ENCODE peak calls at places on chromosome 21, in four cellular contexts. One of them, this sample, is unnamed.

GRCh38 chr21:46324390-46325072 is 575 bp downstream of the PCNT start:
- DNase-seq in prostate gland: peak
- DNase-seq in HCT116: peak
- DNase-seq in IMR-90: peak
- DNase-seq in this sample: peak

GRCh38 chr21:38643404-38644023 is 145.2 kb upstream of the ERG start:
- DNase-seq in prostate gland: no peak
- DNase-seq in HCT116: no peak
- DNase-seq in IMR-90: no peak
- DNase-seq in this sample: no peak

GRCh38 chr21:20739421-20739820 is 258.8 kb upstream of the NCAM2 start:
- DNase-seq in prostate gland: no peak
- DNase-seq in HCT116: no peak
- DNase-seq in IMR-90: no peak
- DNase-seq in this sample: peak

GRCh38 chr21:16309250-16309971 is 579.6 kb downstream of the USP25 start:
- DNase-seq in prostate gland: no peak
- DNase-seq in HCT116: no peak
- DNase-seq in IMR-90: no peak
- DNase-seq in this sample: no peak

GRCh38 chr21:19420607-19421006 is 1017.0 kb upstream of the TMPRSS15 start:
- DNase-seq in prostate gland: no peak
- DNase-seq in HCT116: no peak
- DNase-seq in IMR-90: no peak
- DNase-seq in this sample: no peak

GRCh38 chr21:17819878-17820232 is 699 bp upstream of the C21orf91 start:
- DNase-seq in prostate gland: no peak
- DNase-seq in HCT116: no peak
- DNase-seq in IMR-90: peak
- DNase-seq in this sample: no peak

GRCh38 chr21:16241021-16241420 is 511.2 kb downstream of the USP25 start:
- DNase-seq in prostate gland: no peak
- DNase-seq in HCT116: no peak
- DNase-seq in IMR-90: no peak
- DNase-seq in this sample: no peak

GRCh38 chr21:45887121-45887611 is 94.4 kb upstream of the COL6A1 start:
- DNase-seq in prostate gland: no peak
- DNase-seq in HCT116: no peak
- DNase-seq in IMR-90: no peak
- DNase-seq in this sample: no peak

GRCh38 chr21:28215214-28215954 is 777.3 kb downstream of the LTN1 start:
- DNase-seq in prostate gland: no peak
- DNase-seq in HCT116: no peak
- DNase-seq in IMR-90: peak
- DNase-seq in this sample: no peak

GRCh38 chr21:45575993-45576837 is 34.0 kb upstream of the SLC19A1 start:
- DNase-seq in prostate gland: no peak
- DNase-seq in HCT116: no peak
- DNase-seq in IMR-90: no peak
- DNase-seq in this sample: no peak

GRCh38 chr21:25370311-25370744 is 237.0 kb downstream of the MRPL39 start:
- DNase-seq in prostate gland: no peak
- DNase-seq in HCT116: no peak
- DNase-seq in IMR-90: peak
- DNase-seq in this sample: no peak

GRCh38 chr21:37682908-37683307 is 233.3 kb downstream of the KCNJ6 start:
- DNase-seq in prostate gland: no peak
- DNase-seq in HCT116: no peak
- DNase-seq in IMR-90: no peak
- DNase-seq in this sample: no peak

GRCh38 chr21:45525153-45525909 is 16.9 kb downstream of the SLC19A1 start:
- DNase-seq in prostate gland: no peak
- DNase-seq in HCT116: no peak
- DNase-seq in IMR-90: no peak
- DNase-seq in this sample: no peak

GRCh38 chr21:7951854-7952519 is 2569.4 kb upstream of the TPTE start:
- DNase-seq in prostate gland: no peak
- DNase-seq in HCT116: no peak
- DNase-seq in IMR-90: no peak
- DNase-seq in this sample: no peak

GRCh38 chr21:45902292-45902995 is 79.1 kb upstream of the COL6A1 start:
- DNase-seq in prostate gland: no peak
- DNase-seq in HCT116: no peak
- DNase-seq in IMR-90: no peak
- DNase-seq in this sample: no peak

DNA sequence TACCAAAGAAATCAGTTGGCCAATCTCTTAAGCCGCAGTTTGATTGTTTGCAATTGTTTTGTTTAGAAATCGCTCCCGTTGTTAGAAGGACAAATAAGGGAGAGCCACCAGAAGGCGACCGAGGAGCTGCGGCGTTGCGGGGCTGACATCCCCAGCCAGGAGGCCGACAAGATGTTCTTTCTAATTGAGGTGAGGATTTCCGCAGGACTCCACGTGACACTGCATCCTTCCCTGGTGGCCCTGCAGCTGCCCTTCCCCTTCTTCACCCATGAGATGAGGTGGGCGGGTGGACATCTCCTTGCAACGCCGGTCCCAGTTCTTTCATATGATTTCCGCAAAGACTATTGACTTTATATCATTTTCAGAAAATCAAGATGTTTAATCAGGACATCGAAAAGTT is 27.2 kb upstream of the MX1 start:
- DNase-seq in prostate gland: no peak
- DNase-seq in HCT116: no peak
- DNase-seq in IMR-90: no peak
- DNase-seq in this sample: no peak
- TF ChIP-seq POLR2A in prostate gland: no peak
- TF ChIP-seq POLR2A in HCT116: no peak
- TF ChIP-seq POLR2A in IMR-90: no peak
- TF ChIP-seq POLR2A in this sample: no peak

GRCh38 chr21:42616366-42617340 is 36.8 kb upstream of the PDE9A start:
- DNase-seq in prostate gland: no peak
- DNase-seq in HCT116: no peak
- DNase-seq in IMR-90: no peak
- DNase-seq in this sample: no peak

GRCh38 chr21:42613756-42614155 is 39.7 kb upstream of the PDE9A start:
- DNase-seq in prostate gland: no peak
- DNase-seq in HCT116: no peak
- DNase-seq in IMR-90: no peak
- DNase-seq in this sample: no peak

GRCh38 chr21:42614391-42614790 is 39.0 kb upstream of the PDE9A start:
- DNase-seq in prostate gland: no peak
- DNase-seq in HCT116: no peak
- DNase-seq in IMR-90: no peak
- DNase-seq in this sample: no peak

GRCh38 chr21:42615924-42616323 is 37.5 kb upstream of the PDE9A start:
- DNase-seq in prostate gland: no peak
- DNase-seq in HCT116: no peak
- DNase-seq in IMR-90: no peak
- DNase-seq in this sample: no peak

GRCh38 chr21:42614811-42615342 is 38.5 kb upstream of the PDE9A start:
- DNase-seq in prostate gland: peak
- DNase-seq in HCT116: no peak
- DNase-seq in IMR-90: no peak
- DNase-seq in this sample: peak
- TF ChIP-seq POLR2A in prostate gland: no peak
- TF ChIP-seq POLR2A in HCT116: no peak
- TF ChIP-seq POLR2A in IMR-90: no peak
- TF ChIP-seq POLR2A in this sample: no peak

DNA sequence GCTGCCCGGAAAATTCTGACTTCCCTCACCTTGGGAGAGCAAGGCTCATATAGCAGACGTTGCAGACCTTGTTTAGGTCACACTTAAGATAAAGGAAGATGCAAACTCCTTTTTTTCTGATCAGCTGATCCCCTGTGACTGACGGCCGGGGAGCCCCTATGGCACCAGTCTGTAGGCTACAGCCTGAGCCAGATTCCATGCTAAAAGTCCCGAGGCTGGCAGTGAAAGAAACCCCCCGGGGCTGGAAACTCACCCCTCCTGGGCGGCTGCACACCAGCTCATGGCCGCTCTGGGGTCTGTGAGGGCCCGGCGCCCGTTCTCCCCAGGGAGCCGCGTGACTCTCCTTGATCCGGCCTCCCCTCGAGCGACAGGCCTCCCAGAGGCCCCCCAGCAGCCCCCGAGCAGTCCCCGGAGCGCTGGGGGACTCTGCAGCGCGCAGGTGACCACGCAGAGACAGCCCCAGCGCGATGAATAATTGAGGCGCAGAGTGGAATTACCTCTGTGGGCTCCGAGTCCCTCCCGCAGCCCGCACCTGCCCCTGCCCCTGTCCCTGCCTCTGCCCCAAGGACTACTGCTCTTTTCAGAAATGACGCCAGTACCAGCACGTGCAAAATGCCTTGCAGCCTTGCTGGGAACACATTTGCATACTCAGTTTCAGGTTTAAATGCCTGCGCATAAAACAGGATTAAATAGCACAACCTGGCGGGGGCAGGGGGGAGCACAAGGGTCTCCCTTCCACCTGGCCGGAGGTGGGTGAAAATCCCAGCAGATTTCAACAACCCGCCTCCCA is 62.6 kb upstream of the CLDN14 start:
- DNase-seq in prostate gland: peak
- DNase-seq in HCT116: no peak
- DNase-seq in IMR-90: no peak
- DNase-seq in this sample: no peak
- TF ChIP-seq POLR2A in prostate gland: no peak
- TF ChIP-seq POLR2A in HCT116: no peak
- TF ChIP-seq POLR2A in IMR-90: no peak
- TF ChIP-seq POLR2A in this sample: no peak

GRCh38 chr21:33238565-33239255 is 9.0 kb downstream of the IFNAR2 start:
- DNase-seq in prostate gland: no peak
- DNase-seq in HCT116: no peak
- DNase-seq in IMR-90: no peak
- DNase-seq in this sample: no peak
- TF ChIP-seq POLR2A in prostate gland: no peak
- TF ChIP-seq POLR2A in HCT116: no peak
- TF ChIP-seq POLR2A in IMR-90: no peak
- TF ChIP-seq POLR2A in this sample: no peak

DNA sequence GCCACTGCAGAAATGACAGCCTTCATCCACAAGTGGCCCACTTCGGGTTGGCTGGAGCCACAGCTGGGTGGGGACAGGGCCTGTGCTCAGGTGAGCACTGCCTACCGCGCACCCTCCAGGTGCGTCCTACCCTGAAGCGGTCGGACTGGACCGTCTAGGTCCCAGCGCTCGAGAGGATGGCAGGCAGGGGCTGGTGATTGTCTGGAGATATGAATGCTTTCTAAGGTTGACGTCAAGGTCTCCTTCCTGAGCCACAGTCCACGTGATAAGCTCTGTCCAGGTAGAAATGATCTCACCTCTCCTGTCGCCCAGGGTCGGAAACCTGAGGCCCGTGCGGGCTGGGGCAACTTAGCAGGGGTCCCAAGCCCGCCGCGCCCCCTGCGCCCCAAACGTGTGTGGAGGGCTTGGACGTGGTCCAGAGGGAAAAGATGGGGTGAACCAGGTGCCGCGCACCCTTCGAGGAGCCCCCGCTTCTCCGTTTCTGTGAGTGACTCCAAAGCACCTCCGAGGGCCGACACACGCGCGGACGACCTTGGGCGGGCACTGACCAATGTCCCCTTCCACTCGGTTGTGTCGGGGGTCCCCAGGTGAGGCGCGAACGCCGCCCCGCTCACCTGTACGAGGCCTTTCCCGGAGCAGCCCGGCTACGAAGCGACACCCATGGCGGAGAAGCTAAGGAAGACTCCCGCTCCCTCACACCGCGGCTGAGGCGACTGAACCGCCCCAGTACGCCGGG is 853 bp upstream of the DOP1B start:
- DNase-seq in prostate gland: peak
- DNase-seq in HCT116: no peak
- DNase-seq in IMR-90: no peak
- DNase-seq in this sample: no peak
- TF ChIP-seq POLR2A in prostate gland: peak
- TF ChIP-seq POLR2A in HCT116: no peak
- TF ChIP-seq POLR2A in IMR-90: peak
- TF ChIP-seq POLR2A in this sample: peak

GRCh38 chr21:44423941-44424607 is 31.2 kb upstream of the LRRC3 start:
- DNase-seq in prostate gland: no peak
- DNase-seq in HCT116: no peak
- DNase-seq in IMR-90: no peak
- DNase-seq in this sample: no peak
- TF ChIP-seq POLR2A in prostate gland: no peak
- TF ChIP-seq POLR2A in HCT116: no peak
- TF ChIP-seq POLR2A in IMR-90: no peak
- TF ChIP-seq POLR2A in this sample: no peak

DNA sequence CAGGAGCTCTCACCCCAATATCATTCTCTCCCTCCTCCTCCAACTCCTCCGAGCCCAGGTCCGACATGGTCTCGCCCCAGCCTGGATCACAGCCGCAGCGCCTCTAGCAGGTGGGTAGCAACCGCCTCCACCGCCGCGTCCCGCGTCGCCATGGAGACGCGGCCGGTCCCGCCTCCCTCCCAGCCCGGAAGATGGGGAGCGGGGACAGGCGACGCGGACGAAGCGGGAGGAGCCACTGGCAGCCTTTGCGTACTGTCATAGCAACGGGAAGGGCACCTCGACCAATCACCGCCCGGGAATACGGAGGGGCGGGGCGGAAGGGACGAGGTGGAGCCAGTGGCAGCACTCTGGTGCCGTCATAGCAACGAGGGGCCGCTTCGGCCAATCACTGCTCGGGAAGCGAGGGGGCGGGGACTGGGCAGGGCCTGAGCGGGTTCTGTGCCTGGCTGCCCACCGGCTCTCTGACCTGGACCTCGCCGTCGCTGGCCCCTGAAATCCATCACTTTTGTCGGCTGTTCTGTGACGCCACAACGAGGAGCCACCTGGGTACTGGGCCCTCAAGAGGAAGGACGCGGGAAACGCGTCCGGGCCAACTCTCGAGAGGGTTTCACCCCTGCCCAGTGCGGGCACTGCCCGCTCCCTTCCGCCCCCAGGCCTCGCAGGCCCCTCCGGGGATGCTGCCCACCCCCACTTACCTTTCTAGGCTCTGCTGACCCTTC is at the start of gene RSPH1:
- DNase-seq in prostate gland: peak
- DNase-seq in HCT116: peak
- DNase-seq in IMR-90: peak
- DNase-seq in this sample: peak
- TF ChIP-seq POLR2A in prostate gland: peak
- TF ChIP-seq POLR2A in HCT116: no peak
- TF ChIP-seq POLR2A in IMR-90: no peak
- TF ChIP-seq POLR2A in this sample: peak

This sample was measured in erythroblast.